ENCODE peak calls at places on chromosomes 7 and 10, in six cellular contexts. T, W, G, H, X and S are unnamed samples.

GRCh38 chr7:151091988-151092387 is 5.7 kb downstream of the AGAP3 start:
- DNase-seq in T (no peak), W (no peak), G (no peak), H (no peak), X (no peak), S (no peak)

GRCh38 chr7:157615101-157615817 is 278.5 kb downstream of the DNAJB6 start:
- DNase-seq in T (no peak), W (no peak), G (no peak), H (no peak), X (no peak), S (no peak)

GRCh38 chr10:88346151-88346977 is 236.8 kb downstream of the RNLS start:
- DNase-seq in T (no peak), W (peak; percentile 8), G (no peak), H (no peak), X (no peak), S (no peak)

GRCh38 chr10:3096149-3096548 is 28.8 kb downstream of the PFKP start:
- DNase-seq in T (no peak), W (no peak), G (no peak), H (no peak), X (no peak), S (no peak)

GRCh38 chr10:47136866-47137265 is 163.1 kb upstream of the GDF10 start:
- DNase-seq in T (no peak), W (no peak), G (no peak), H (no peak), X (no peak), S (no peak)

GRCh38 chr10:78543749-78544446 is 510.2 kb downstream of the RPS24 start:
- DNase-seq in T (no peak), W (peak; percentile 64), G (no peak), H (no peak), X (no peak), S (no peak)

GRCh38 chr10:50538473-50539398 is 85.0 kb downstream of the SGMS1 start:
- DNase-seq in T (no peak), W (no peak), G (peak; percentile 34), H (peak; percentile 59), X (no peak), S (no peak)

GRCh38 chr7:37359662-37360444 is 88.8 kb downstream of the ELMO1 start:
- DNase-seq in T (no peak), W (no peak), G (no peak), H (no peak), X (no peak), S (no peak)

GRCh38 chr7:70446448-70447143 is 685.3 kb upstream of the GALNT17 start:
- DNase-seq in T (no peak), W (no peak), G (peak; percentile 48), H (no peak), X (no peak), S (no peak)

GRCh38 chr7:26900283-26900682 is 35.9 kb upstream of the SKAP2 start:
- DNase-seq in T (no peak), W (no peak), G (no peak), H (no peak), X (no peak), S (no peak)

GRCh38 chr7:32142649-32143048 is 72.4 kb upstream of the PDE1C start:
- DNase-seq in T (no peak), W (no peak), G (no peak), H (no peak), X (no peak), S (no peak)

GRCh38 chr10:95648138-95648537 is 8.4 kb downstream of the ALDH18A1 start:
- DNase-seq in T (no peak), W (no peak), G (no peak), H (no peak), X (no peak), S (no peak)

GRCh38 chr10:129911451-129912160 is 52.5 kb downstream of the EBF3 start:
- DNase-seq in T (no peak), W (no peak), G (no peak), H (no peak), X (no peak), S (no peak)

GRCh38 chr7:42932861-42933591 is 850 bp downstream of the MRPL32 start:
- DNase-seq in T (no peak), W (peak; percentile 40), G (no peak), H (no peak), X (no peak), S (peak; percentile 42)

GRCh38 chr7:43725251-43725650 is 4.1 kb downstream of the COA1 start:
- DNase-seq in T (no peak), W (no peak), G (no peak), H (no peak), X (no peak), S (no peak)

GRCh38 chr7:117730404-117730803 is 142.8 kb downstream of the CTTNBP2 start:
- DNase-seq in T (no peak), W (no peak), G (no peak), H (no peak), X (no peak), S (no peak)

GRCh38 chr7:9937944-9938631 is 1035.6 kb upstream of the PHF14 start:
- DNase-seq in T (no peak), W (no peak), G (peak; percentile 40), H (peak; percentile 3), X (no peak), S (no peak)

GRCh38 chr10:75083972-75084833 is 27.3 kb upstream of the SAMD8 start:
- DNase-seq in T (no peak), W (no peak), G (peak; percentile 43), H (no peak), X (no peak), S (no peak)

GRCh38 chr7:30335763-30336487 is 51.5 kb downstream of the ZNRF2 start:
- DNase-seq in T (no peak), W (no peak), G (no peak), H (no peak), X (no peak), S (no peak)

GRCh38 chr7:24587853-24588252 is 14.6 kb downstream of the PALS2 start:
- DNase-seq in T (no peak), W (no peak), G (peak; percentile 3), H (peak; percentile 66), X (no peak), S (no peak)

GRCh38 chr10:123154943-123155505 is 822 bp downstream of the BUB3 start:
- DNase-seq in T (no peak), W (peak; percentile 71), G (peak; percentile 66), H (peak; percentile 23), X (peak; percentile 16), S (peak; percentile 53)

GRCh38 chr10:46233101-46233500 is 53.7 kb upstream of the ANTXRL start:
- DNase-seq in T (peak; percentile 13), W (no peak), G (no peak), H (peak; percentile 0), X (no peak), S (no peak)

GRCh38 chr7:47314728-47315601 is 266.9 kb downstream of the TNS3 start:
- DNase-seq in T (no peak), W (no peak), G (no peak), H (no peak), X (no peak), S (no peak)

GRCh38 chr7:135684134-135684533 is 21.8 kb downstream of the STMP1 start:
- DNase-seq in T (no peak), W (no peak), G (no peak), H (no peak), X (no peak), S (no peak)

GRCh38 chr10:15096661-15097010 is 519 bp upstream of the RPP38 start:
- DNase-seq in T (peak; percentile 42), W (no peak), G (no peak), H (no peak), X (no peak), S (no peak)
- TF ChIP-seq CTCF in T (no peak), W (no peak), G (no peak), H (no peak), X (no peak), S (no peak)

GRCh38 chr10:4561301-4561700 is 264.7 kb upstream of the AKR1E2 start:
- DNase-seq in T (no peak), W (no peak), G (no peak), H (no peak), X (no peak), S (no peak)
- TF ChIP-seq CTCF in T (no peak), W (no peak), G (no peak), H (no peak), X (no peak), S (no peak)

GRCh38 chr7:148255333-148255732 is 335.2 kb upstream of the C7orf33 start:
- DNase-seq in T (no peak), W (no peak), G (no peak), H (no peak), X (no peak), S (no peak)
- TF ChIP-seq CTCF in T (peak; percentile 47), W (peak; percentile 40), G (no peak), H (no peak), X (no peak), S (peak; percentile 44)

GRCh38 chr7:33183504-33183903 is 54.1 kb downstream of the BBS9 start:
- DNase-seq in T (no peak), W (no peak), G (no peak), H (no peak), X (peak; percentile 16), S (no peak)

GRCh38 chr7:33191326-33191725 is 62.0 kb downstream of the BBS9 start:
- DNase-seq in T (no peak), W (peak; percentile 25), G (peak; percentile 11), H (peak; percentile 57), X (no peak), S (peak; percentile 49)

GRCh38 chr7:33186187-33186586 is 56.8 kb downstream of the BBS9 start:
- DNase-seq in T (no peak), W (no peak), G (peak; percentile 31), H (no peak), X (no peak), S (no peak)

GRCh38 chr7:33190688-33191304 is 61.4 kb downstream of the BBS9 start:
- DNase-seq in T (no peak), W (no peak), G (no peak), H (no peak), X (no peak), S (no peak)

GRCh38 chr7:33185786-33186185 is 56.4 kb downstream of the BBS9 start:
- DNase-seq in T (no peak), W (peak; percentile 56), G (peak; percentile 65), H (peak; percentile 53), X (peak; percentile 38), S (peak; percentile 43)
- TF ChIP-seq CTCF in T (peak; percentile 51), W (peak; percentile 77), G (peak; percentile 69), H (peak; percentile 64), X (peak; percentile 56), S (peak; percentile 83)

GRCh38 chr10:116766241-116767198 is 24.2 kb upstream of the HSPA12A start:
- DNase-seq in T (no peak), W (no peak), G (no peak), H (no peak), X (no peak), S (no peak)
- TF ChIP-seq CTCF in T (no peak), W (no peak), G (no peak), H (no peak), X (no peak), S (no peak)

GRCh38 chr10:59234194-59234593 is 57.8 kb downstream of the PHYHIPL start:
- DNase-seq in T (no peak), W (no peak), G (no peak), H (no peak), X (no peak), S (no peak)

GRCh38 chr10:59229451-59229850 is 53.0 kb downstream of the PHYHIPL start:
- DNase-seq in T (no peak), W (no peak), G (no peak), H (no peak), X (no peak), S (no peak)

GRCh38 chr10:59236064-59236697 is 59.7 kb downstream of the PHYHIPL start:
- DNase-seq in T (no peak), W (no peak), G (no peak), H (no peak), X (no peak), S (no peak)

GRCh38 chr10:59237775-59238174 is 61.3 kb downstream of the PHYHIPL start:
- DNase-seq in T (no peak), W (no peak), G (no peak), H (no peak), X (no peak), S (no peak)

GRCh38 chr10:59234814-59235429 is 58.5 kb downstream of the PHYHIPL start:
- DNase-seq in T (no peak), W (peak; percentile 47), G (peak; percentile 56), H (peak; percentile 54), X (peak; percentile 27), S (no peak)
- TF ChIP-seq CTCF in T (peak; percentile 45), W (peak; percentile 67), G (peak; percentile 70), H (peak; percentile 40), X (peak; percentile 63), S (peak; percentile 44)